ENCODE peak calls at places on chromosomes 11 and 22, in seven cellular contexts. One of them, this sample, is unnamed.

GRCh38 chr11:15668718-15669117 is 554.0 kb downstream of the INSC start:
- DNase-seq in dorsolateral prefrontal cortex: no peak
- DNase-seq in mucosa of descending colon: no peak
- DNase-seq in AG04450: no peak
- DNase-seq in neural crest cell: no peak
- DNase-seq in OCI-LY7: no peak
- DNase-seq in HFFc6: no peak
- DNase-seq in this sample: no peak

GRCh38 chr11:130421697-130422096 is 6.7 kb downstream of the ADAMTS8 start:
- DNase-seq in dorsolateral prefrontal cortex: no peak
- DNase-seq in mucosa of descending colon: no peak
- DNase-seq in AG04450: no peak
- DNase-seq in neural crest cell: no peak
- DNase-seq in OCI-LY7: no peak
- DNase-seq in HFFc6: no peak
- DNase-seq in this sample: no peak

GRCh38 chr11:75480185-75480889 is 45.4 kb downstream of the GDPD5 start:
- DNase-seq in dorsolateral prefrontal cortex: no peak
- DNase-seq in mucosa of descending colon: no peak
- DNase-seq in AG04450: no peak
- DNase-seq in neural crest cell: no peak
- DNase-seq in OCI-LY7: no peak
- DNase-seq in HFFc6: no peak
- DNase-seq in this sample: no peak

GRCh38 chr22:22752556-22753477 is 108.4 kb downstream of the GGTLC2 start:
- DNase-seq in dorsolateral prefrontal cortex: no peak
- DNase-seq in mucosa of descending colon: no peak
- DNase-seq in AG04450: peak; percentile 6
- DNase-seq in neural crest cell: no peak
- DNase-seq in OCI-LY7: peak; percentile 68
- DNase-seq in HFFc6: peak; percentile 5
- DNase-seq in this sample: no peak

GRCh38 chr11:9982796-9983579 is 311.0 kb downstream of the SBF2 start:
- DNase-seq in dorsolateral prefrontal cortex: no peak
- DNase-seq in mucosa of descending colon: no peak
- DNase-seq in AG04450: no peak
- DNase-seq in neural crest cell: peak; percentile 20
- DNase-seq in OCI-LY7: no peak
- DNase-seq in HFFc6: no peak
- DNase-seq in this sample: no peak

GRCh38 chr11:65958306-65958705 is 3.2 kb upstream of the SART1 start:
- DNase-seq in dorsolateral prefrontal cortex: no peak
- DNase-seq in mucosa of descending colon: no peak
- DNase-seq in AG04450: no peak
- DNase-seq in neural crest cell: no peak
- DNase-seq in OCI-LY7: no peak
- DNase-seq in HFFc6: no peak
- DNase-seq in this sample: no peak

GRCh38 chr11:727859-728748 is 19.2 kb upstream of the TALDO1 start:
- DNase-seq in dorsolateral prefrontal cortex: peak; percentile 77
- DNase-seq in mucosa of descending colon: peak; percentile 91
- DNase-seq in AG04450: no peak
- DNase-seq in neural crest cell: peak; percentile 79
- DNase-seq in OCI-LY7: peak; percentile 73
- DNase-seq in HFFc6: peak; percentile 93
- DNase-seq in this sample: peak; percentile 89

GRCh38 chr22:22917377-22917776 is 29.8 kb downstream of the IGLL5 start:
- DNase-seq in dorsolateral prefrontal cortex: no peak
- DNase-seq in mucosa of descending colon: peak; percentile 4
- DNase-seq in AG04450: no peak
- DNase-seq in neural crest cell: no peak
- DNase-seq in OCI-LY7: no peak
- DNase-seq in HFFc6: no peak
- DNase-seq in this sample: no peak

GRCh38 chr22:17896552-17896951 is 122.3 kb upstream of the BID start:
- DNase-seq in dorsolateral prefrontal cortex: peak; percentile 48
- DNase-seq in mucosa of descending colon: no peak
- DNase-seq in AG04450: no peak
- DNase-seq in neural crest cell: no peak
- DNase-seq in OCI-LY7: no peak
- DNase-seq in HFFc6: no peak
- DNase-seq in this sample: peak; percentile 35

GRCh38 chr11:125902315-125902926 is 585 bp downstream of the PUS3 start:
- DNase-seq in dorsolateral prefrontal cortex: no peak
- DNase-seq in mucosa of descending colon: no peak
- DNase-seq in AG04450: no peak
- DNase-seq in neural crest cell: no peak
- DNase-seq in OCI-LY7: no peak
- DNase-seq in HFFc6: no peak
- DNase-seq in this sample: no peak

GRCh38 chr11:134558916-134559616 is 147.0 kb upstream of the B3GAT1 start:
- DNase-seq in dorsolateral prefrontal cortex: no peak
- DNase-seq in mucosa of descending colon: no peak
- DNase-seq in AG04450: no peak
- DNase-seq in neural crest cell: no peak
- DNase-seq in OCI-LY7: no peak
- DNase-seq in HFFc6: no peak
- DNase-seq in this sample: no peak

GRCh38 chr22:38026130-38027111 is 30.8 kb upstream of the PICK1 start:
- DNase-seq in dorsolateral prefrontal cortex: peak; percentile 64
- DNase-seq in mucosa of descending colon: no peak
- DNase-seq in AG04450: no peak
- DNase-seq in neural crest cell: peak; percentile 66
- DNase-seq in OCI-LY7: no peak
- DNase-seq in HFFc6: no peak
- DNase-seq in this sample: no peak

GRCh38 chr22:35070451-35071093 is 4.6 kb downstream of the ISX start:
- DNase-seq in dorsolateral prefrontal cortex: no peak
- DNase-seq in mucosa of descending colon: no peak
- DNase-seq in AG04450: no peak
- DNase-seq in neural crest cell: no peak
- DNase-seq in OCI-LY7: no peak
- DNase-seq in HFFc6: no peak
- DNase-seq in this sample: no peak

GRCh38 chr11:77122576-77123212 is 5.4 kb upstream of the MYO7A start:
- DNase-seq in dorsolateral prefrontal cortex: no peak
- DNase-seq in mucosa of descending colon: no peak
- DNase-seq in AG04450: no peak
- DNase-seq in neural crest cell: no peak
- DNase-seq in OCI-LY7: no peak
- DNase-seq in HFFc6: no peak
- DNase-seq in this sample: no peak

GRCh38 chr11:68010058-68011041 is at the start of gene ALDH3B1:
- DNase-seq in dorsolateral prefrontal cortex: peak; percentile 47
- DNase-seq in mucosa of descending colon: peak; percentile 91
- DNase-seq in AG04450: no peak
- DNase-seq in neural crest cell: no peak
- DNase-seq in OCI-LY7: peak; percentile 49
- DNase-seq in HFFc6: peak; percentile 85
- DNase-seq in this sample: peak; percentile 48

GRCh38 chr22:49382451-49382735 is 445.3 kb downstream of the BRD1 start:
- DNase-seq in dorsolateral prefrontal cortex: no peak
- DNase-seq in mucosa of descending colon: peak; percentile 4
- DNase-seq in AG04450: no peak
- DNase-seq in neural crest cell: no peak
- DNase-seq in OCI-LY7: no peak
- DNase-seq in HFFc6: no peak
- DNase-seq in this sample: no peak

GRCh38 chr11:95338430-95338991 is 107.5 kb upstream of the SESN3 start:
- DNase-seq in dorsolateral prefrontal cortex: no peak
- DNase-seq in mucosa of descending colon: peak; percentile 34
- DNase-seq in AG04450: no peak
- DNase-seq in neural crest cell: no peak
- DNase-seq in OCI-LY7: no peak
- DNase-seq in HFFc6: no peak
- DNase-seq in this sample: no peak

GRCh38 chr22:36144886-36145541 is 15.5 kb downstream of the APOL3 start:
- DNase-seq in dorsolateral prefrontal cortex: no peak
- DNase-seq in mucosa of descending colon: peak; percentile 44
- DNase-seq in AG04450: peak; percentile 43
- DNase-seq in neural crest cell: peak; percentile 49
- DNase-seq in OCI-LY7: peak; percentile 57
- DNase-seq in HFFc6: peak; percentile 62
- DNase-seq in this sample: peak; percentile 59

GRCh38 chr11:122405788-122406341 is 249.7 kb upstream of the UBASH3B start:
- DNase-seq in dorsolateral prefrontal cortex: no peak
- DNase-seq in mucosa of descending colon: no peak
- DNase-seq in AG04450: peak; percentile 63
- DNase-seq in neural crest cell: no peak
- DNase-seq in OCI-LY7: no peak
- DNase-seq in HFFc6: no peak
- DNase-seq in this sample: no peak

GRCh38 chr22:25582946-25583345 is 18.5 kb downstream of the GRK3 start:
- DNase-seq in dorsolateral prefrontal cortex: no peak
- DNase-seq in mucosa of descending colon: no peak
- DNase-seq in AG04450: peak; percentile 6
- DNase-seq in neural crest cell: no peak
- DNase-seq in OCI-LY7: no peak
- DNase-seq in HFFc6: no peak
- DNase-seq in this sample: no peak

GRCh38 chr11:68031136-68031459 is 617 bp downstream of the NDUFS8 start:
- DNase-seq in dorsolateral prefrontal cortex: no peak
- DNase-seq in mucosa of descending colon: no peak
- DNase-seq in AG04450: no peak
- DNase-seq in neural crest cell: no peak
- DNase-seq in OCI-LY7: no peak
- DNase-seq in HFFc6: no peak
- DNase-seq in this sample: no peak

GRCh38 chr11:92342886-92343285 is 118.3 kb downstream of the FAT3 start:
- DNase-seq in dorsolateral prefrontal cortex: no peak
- DNase-seq in mucosa of descending colon: no peak
- DNase-seq in AG04450: no peak
- DNase-seq in neural crest cell: no peak
- DNase-seq in OCI-LY7: no peak
- DNase-seq in HFFc6: no peak
- DNase-seq in this sample: no peak

GRCh38 chr11:114321621-114322257 is 25.5 kb downstream of the NNMT start:
- DNase-seq in dorsolateral prefrontal cortex: no peak
- DNase-seq in mucosa of descending colon: no peak
- DNase-seq in AG04450: peak; percentile 61
- DNase-seq in neural crest cell: no peak
- DNase-seq in OCI-LY7: no peak
- DNase-seq in HFFc6: peak; percentile 88
- DNase-seq in this sample: no peak

GRCh38 chr22:36467946-36468345 is 13.5 kb downstream of the TXN2 start:
- DNase-seq in dorsolateral prefrontal cortex: no peak
- DNase-seq in mucosa of descending colon: no peak
- DNase-seq in AG04450: peak; percentile 94
- DNase-seq in neural crest cell: no peak
- DNase-seq in OCI-LY7: no peak
- DNase-seq in HFFc6: peak; percentile 93
- DNase-seq in this sample: no peak

GRCh38 chr22:37762389-37762836 is 45.3 kb upstream of the GCAT start:
- DNase-seq in dorsolateral prefrontal cortex: no peak
- DNase-seq in mucosa of descending colon: no peak
- DNase-seq in AG04450: no peak
- DNase-seq in neural crest cell: no peak
- DNase-seq in OCI-LY7: no peak
- DNase-seq in HFFc6: no peak
- DNase-seq in this sample: no peak

GRCh38 chr11:890794-891600 is 19.6 kb downstream of the CHID1 start:
- DNase-seq in dorsolateral prefrontal cortex: no peak
- DNase-seq in mucosa of descending colon: no peak
- DNase-seq in AG04450: no peak
- DNase-seq in neural crest cell: no peak
- DNase-seq in OCI-LY7: no peak
- DNase-seq in HFFc6: no peak
- DNase-seq in this sample: no peak

GRCh38 chr11:59615637-59616395 is at the start of gene OSBP:
- DNase-seq in dorsolateral prefrontal cortex: peak; percentile 96
- DNase-seq in mucosa of descending colon: peak; percentile 96
- DNase-seq in AG04450: peak; percentile 100
- DNase-seq in neural crest cell: peak; percentile 90
- DNase-seq in OCI-LY7: peak; percentile 99
- DNase-seq in HFFc6: peak; percentile 100
- DNase-seq in this sample: peak; percentile 97
- TF ChIP-seq CTCF in dorsolateral prefrontal cortex: no peak
- TF ChIP-seq CTCF in mucosa of descending colon: no peak
- TF ChIP-seq CTCF in AG04450: no peak
- TF ChIP-seq CTCF in neural crest cell: no peak
- TF ChIP-seq CTCF in OCI-LY7: no peak
- TF ChIP-seq CTCF in HFFc6: peak; percentile 16
- TF ChIP-seq CTCF in this sample: no peak

GRCh38 chr22:19645391-19645790 is 68.9 kb upstream of the SEPTIN5 start:
- DNase-seq in dorsolateral prefrontal cortex: no peak
- DNase-seq in mucosa of descending colon: no peak
- DNase-seq in AG04450: no peak
- DNase-seq in neural crest cell: no peak
- DNase-seq in OCI-LY7: no peak
- DNase-seq in HFFc6: no peak
- DNase-seq in this sample: no peak
- TF ChIP-seq CTCF in dorsolateral prefrontal cortex: no peak
- TF ChIP-seq CTCF in mucosa of descending colon: no peak
- TF ChIP-seq CTCF in AG04450: no peak
- TF ChIP-seq CTCF in neural crest cell: no peak
- TF ChIP-seq CTCF in OCI-LY7: peak; percentile 45
- TF ChIP-seq CTCF in HFFc6: no peak
- TF ChIP-seq CTCF in this sample: no peak

GRCh38 chr11:46889251-46889650 is 29.1 kb downstream of the LRP4 start:
- DNase-seq in dorsolateral prefrontal cortex: no peak
- DNase-seq in mucosa of descending colon: no peak
- DNase-seq in AG04450: no peak
- DNase-seq in neural crest cell: no peak
- DNase-seq in OCI-LY7: no peak
- DNase-seq in HFFc6: no peak
- DNase-seq in this sample: no peak
- TF ChIP-seq CTCF in dorsolateral prefrontal cortex: no peak
- TF ChIP-seq CTCF in mucosa of descending colon: no peak
- TF ChIP-seq CTCF in AG04450: no peak
- TF ChIP-seq CTCF in neural crest cell: no peak
- TF ChIP-seq CTCF in OCI-LY7: no peak
- TF ChIP-seq CTCF in HFFc6: no peak
- TF ChIP-seq CTCF in this sample: no peak

DNA sequence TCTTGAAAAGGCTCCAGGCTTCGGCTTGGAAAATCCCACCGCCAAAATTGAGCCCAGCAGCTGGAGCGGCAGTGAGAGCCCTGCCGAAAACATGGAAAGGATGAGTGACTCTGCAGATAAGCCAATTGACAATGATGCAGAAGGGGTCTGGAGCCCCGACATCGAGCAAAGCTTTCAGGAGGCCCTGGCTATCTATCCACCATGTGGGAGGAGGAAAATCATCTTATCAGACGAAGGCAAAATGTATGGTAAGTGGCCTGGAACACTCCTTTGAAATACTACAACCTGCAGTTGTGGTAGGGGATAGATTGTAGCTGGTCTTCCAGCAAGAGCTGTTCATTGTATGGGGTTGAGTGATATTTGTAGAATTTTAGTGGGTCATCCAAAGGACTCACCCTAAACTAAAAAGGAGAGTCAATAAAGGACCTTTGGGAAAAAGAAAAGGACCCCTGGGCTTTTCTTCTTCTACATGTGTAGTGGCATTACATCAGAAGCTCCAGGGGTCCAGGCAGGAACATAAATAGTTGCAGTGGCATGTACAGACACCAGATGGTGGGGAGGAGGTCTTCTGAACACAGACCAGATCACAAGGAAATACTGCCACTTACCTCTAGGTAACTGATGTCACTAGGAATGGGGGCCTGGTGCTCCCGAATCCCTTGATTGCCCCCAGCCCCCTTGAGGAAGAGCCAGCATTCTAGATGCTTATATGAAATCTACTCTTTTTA is 90.1 kb downstream of the TEAD1 start:
- DNase-seq in dorsolateral prefrontal cortex: no peak
- DNase-seq in mucosa of descending colon: no peak
- DNase-seq in AG04450: no peak
- DNase-seq in neural crest cell: no peak
- DNase-seq in OCI-LY7: no peak
- DNase-seq in HFFc6: no peak
- DNase-seq in this sample: no peak
- TF ChIP-seq CTCF in dorsolateral prefrontal cortex: no peak
- TF ChIP-seq CTCF in mucosa of descending colon: no peak
- TF ChIP-seq CTCF in AG04450: no peak
- TF ChIP-seq CTCF in neural crest cell: no peak
- TF ChIP-seq CTCF in OCI-LY7: no peak
- TF ChIP-seq CTCF in HFFc6: no peak
- TF ChIP-seq CTCF in this sample: no peak